ENCODE peak calls at places on chromosomes 1 and 21, in four cellular contexts. One of them, this sample, is unnamed.

GRCh38 chr21:27382404-27382803 is 415.5 kb upstream of the ADAMTS5 start:
- DNase-seq in progenitor cell of endocrine pancreas: no peak
- DNase-seq in transverse colon: no peak
- DNase-seq in A549: no peak
- DNase-seq in this sample: no peak

GRCh38 chr1:219797009-219797408 is 131.3 kb downstream of the SLC30A10 start:
- DNase-seq in A549: no peak
- DNase-seq in transverse colon: no peak
- DNase-seq in progenitor cell of endocrine pancreas: no peak
- DNase-seq in this sample: no peak

GRCh38 chr1:241499910-241500309 is 19.6 kb downstream of the FH start:
- DNase-seq in transverse colon: no peak
- DNase-seq in A549: peak; percentile 52
- DNase-seq in progenitor cell of endocrine pancreas: no peak
- DNase-seq in this sample: no peak

GRCh38 chr21:34878940-34879339 is 170.2 kb downstream of the RUNX1 start:
- DNase-seq in A549: no peak
- DNase-seq in transverse colon: no peak
- DNase-seq in progenitor cell of endocrine pancreas: no peak
- DNase-seq in this sample: no peak

GRCh38 chr1:9447215-9447960 is 91.9 kb upstream of the SLC25A33 start:
- DNase-seq in transverse colon: no peak
- DNase-seq in A549: no peak
- DNase-seq in progenitor cell of endocrine pancreas: no peak
- DNase-seq in this sample: no peak

GRCh38 chr1:27341525-27342252 is at the start of gene SYTL1:
- DNase-seq in transverse colon: peak; percentile 75
- DNase-seq in progenitor cell of endocrine pancreas: no peak
- DNase-seq in A549: peak; percentile 38
- DNase-seq in this sample: no peak

GRCh38 chr1:225842074-225842473 is 32.1 kb downstream of the EPHX1 start:
- DNase-seq in progenitor cell of endocrine pancreas: no peak
- DNase-seq in A549: no peak
- DNase-seq in transverse colon: no peak
- DNase-seq in this sample: no peak

GRCh38 chr21:28257276-28257675 is 735.4 kb downstream of the LTN1 start:
- DNase-seq in progenitor cell of endocrine pancreas: no peak
- DNase-seq in transverse colon: no peak
- DNase-seq in A549: no peak
- DNase-seq in this sample: no peak

GRCh38 chr1:13479171-13479856 is 34.5 kb downstream of the LRRC38 start:
- DNase-seq in progenitor cell of endocrine pancreas: no peak
- DNase-seq in transverse colon: no peak
- DNase-seq in A549: no peak
- DNase-seq in this sample: no peak

GRCh38 chr21:31755027-31755426 is 23.1 kb upstream of the SCAF4 start:
- DNase-seq in progenitor cell of endocrine pancreas: no peak
- DNase-seq in A549: no peak
- DNase-seq in transverse colon: no peak
- DNase-seq in this sample: no peak

GRCh38 chr1:98674075-98674781 is 12.7 kb downstream of the SNX7 start:
- DNase-seq in progenitor cell of endocrine pancreas: no peak
- DNase-seq in A549: no peak
- DNase-seq in transverse colon: no peak
- DNase-seq in this sample: no peak

GRCh38 chr21:41426656-41427311 is 745 bp downstream of the MX1 start:
- DNase-seq in progenitor cell of endocrine pancreas: no peak
- DNase-seq in A549: no peak
- DNase-seq in transverse colon: no peak
- DNase-seq in this sample: no peak

GRCh38 chr1:215768303-215768702 is 201.2 kb downstream of the KCTD3 start:
- DNase-seq in progenitor cell of endocrine pancreas: no peak
- DNase-seq in A549: no peak
- DNase-seq in transverse colon: no peak
- DNase-seq in this sample: no peak

GRCh38 chr1:207787776-207788175 is 35.9 kb downstream of the CD46 start:
- DNase-seq in transverse colon: no peak
- DNase-seq in A549: no peak
- DNase-seq in progenitor cell of endocrine pancreas: no peak
- DNase-seq in this sample: no peak

GRCh38 chr21:31186916-31187315 is 148.6 kb upstream of the KRTAP19-8 start:
- DNase-seq in A549: no peak
- DNase-seq in transverse colon: no peak
- DNase-seq in progenitor cell of endocrine pancreas: no peak
- DNase-seq in this sample: no peak

GRCh38 chr1:235113183-235113917 is 15.3 kb downstream of the TOMM20 start:
- DNase-seq in A549: no peak
- DNase-seq in progenitor cell of endocrine pancreas: no peak
- DNase-seq in transverse colon: no peak
- DNase-seq in this sample: no peak

GRCh38 chr21:41032536-41032935 is 135.4 kb upstream of the BACE2 start:
- DNase-seq in A549: no peak
- DNase-seq in progenitor cell of endocrine pancreas: no peak
- DNase-seq in transverse colon: no peak
- DNase-seq in this sample: no peak

GRCh38 chr1:15280416-15280815 is 33.4 kb downstream of the FHAD1 start:
- DNase-seq in A549: no peak
- DNase-seq in transverse colon: no peak
- DNase-seq in progenitor cell of endocrine pancreas: no peak
- DNase-seq in this sample: no peak

GRCh38 chr1:161382214-161383019 is 14.7 kb upstream of the CFAP126 start:
- DNase-seq in transverse colon: no peak
- DNase-seq in progenitor cell of endocrine pancreas: no peak
- DNase-seq in A549: peak; percentile 73
- DNase-seq in this sample: peak; percentile 53

GRCh38 chr1:162633327-162633762 is 1.1 kb downstream of the DDR2 start:
- DNase-seq in A549: no peak
- DNase-seq in progenitor cell of endocrine pancreas: no peak
- DNase-seq in transverse colon: no peak
- DNase-seq in this sample: no peak

GRCh38 chr21:42535602-42536171 is 22.0 kb downstream of the SLC37A1 start:
- DNase-seq in transverse colon: peak; percentile 42
- DNase-seq in progenitor cell of endocrine pancreas: no peak
- DNase-seq in A549: no peak
- DNase-seq in this sample: no peak

GRCh38 chr1:224211262-224211962 is 28.4 kb downstream of the DEGS1 start:
- DNase-seq in A549: peak; percentile 60
- DNase-seq in transverse colon: peak; percentile 56
- DNase-seq in progenitor cell of endocrine pancreas: no peak
- DNase-seq in this sample: no peak

GRCh38 chr1:156958247-156958714 is 37.8 kb downstream of the LRRC71 start:
- DNase-seq in A549: no peak
- DNase-seq in progenitor cell of endocrine pancreas: no peak
- DNase-seq in transverse colon: no peak
- DNase-seq in this sample: no peak

GRCh38 chr21:46191257-46191685 is 7.0 kb upstream of the SPATC1L start:
- DNase-seq in progenitor cell of endocrine pancreas: no peak
- DNase-seq in A549: no peak
- DNase-seq in transverse colon: no peak
- DNase-seq in this sample: no peak

GRCh38 chr1:151310986-151311385 is 16.2 kb downstream of the PI4KB start:
- DNase-seq in progenitor cell of endocrine pancreas: no peak
- DNase-seq in transverse colon: no peak
- DNase-seq in A549: no peak
- DNase-seq in this sample: no peak

GRCh38 chr1:160090760-160091159 is 7.7 kb downstream of the IGSF8 start:
- DNase-seq in progenitor cell of endocrine pancreas: no peak
- DNase-seq in A549: no peak
- DNase-seq in transverse colon: no peak
- DNase-seq in this sample: no peak

GRCh38 chr1:174074757-174075156 is 52.6 kb upstream of the RC3H1 start:
- DNase-seq in transverse colon: no peak
- DNase-seq in A549: peak; percentile 38
- DNase-seq in progenitor cell of endocrine pancreas: no peak
- DNase-seq in this sample: no peak

GRCh38 chr1:86648255-86648654 is 56.1 kb upstream of the SH3GLB1 start:
- DNase-seq in progenitor cell of endocrine pancreas: no peak
- DNase-seq in A549: no peak
- DNase-seq in transverse colon: no peak
- DNase-seq in this sample: no peak

GRCh38 chr21:46172863-46173528 is 11.3 kb downstream of the SPATC1L start:
- DNase-seq in progenitor cell of endocrine pancreas: no peak
- DNase-seq in transverse colon: no peak
- DNase-seq in A549: no peak
- DNase-seq in this sample: no peak

GRCh38 chr21:28252923-28253322 is 739.8 kb downstream of the LTN1 start:
- DNase-seq in progenitor cell of endocrine pancreas: no peak
- DNase-seq in transverse colon: no peak
- DNase-seq in A549: no peak
- DNase-seq in this sample: no peak

GRCh38 chr1:245588250-245588649 is 433.5 kb downstream of the KIF26B start:
- DNase-seq in transverse colon: no peak
- DNase-seq in progenitor cell of endocrine pancreas: no peak
- DNase-seq in A549: no peak
- DNase-seq in this sample: no peak

GRCh38 chr1:28374297-28374696 is 4.8 kb downstream of the PHACTR4 start:
- DNase-seq in transverse colon: no peak
- DNase-seq in A549: no peak
- DNase-seq in progenitor cell of endocrine pancreas: no peak
- DNase-seq in this sample: no peak

GRCh38 chr1:202967684-202968281 is 726 bp upstream of the CYB5R1 start:
- DNase-seq in progenitor cell of endocrine pancreas: no peak
- DNase-seq in A549: no peak
- DNase-seq in transverse colon: peak; percentile 20
- DNase-seq in this sample: no peak

GRCh38 chr1:68433386-68433785 is 16.4 kb downstream of the RPE65 start:
- DNase-seq in progenitor cell of endocrine pancreas: no peak
- DNase-seq in transverse colon: no peak
- DNase-seq in A549: no peak
- DNase-seq in this sample: no peak

GRCh38 chr1:41317356-41317755 is 43.9 kb upstream of the FOXO6 start:
- DNase-seq in progenitor cell of endocrine pancreas: no peak
- DNase-seq in A549: peak; percentile 44
- DNase-seq in transverse colon: no peak
- DNase-seq in this sample: no peak

DNA sequence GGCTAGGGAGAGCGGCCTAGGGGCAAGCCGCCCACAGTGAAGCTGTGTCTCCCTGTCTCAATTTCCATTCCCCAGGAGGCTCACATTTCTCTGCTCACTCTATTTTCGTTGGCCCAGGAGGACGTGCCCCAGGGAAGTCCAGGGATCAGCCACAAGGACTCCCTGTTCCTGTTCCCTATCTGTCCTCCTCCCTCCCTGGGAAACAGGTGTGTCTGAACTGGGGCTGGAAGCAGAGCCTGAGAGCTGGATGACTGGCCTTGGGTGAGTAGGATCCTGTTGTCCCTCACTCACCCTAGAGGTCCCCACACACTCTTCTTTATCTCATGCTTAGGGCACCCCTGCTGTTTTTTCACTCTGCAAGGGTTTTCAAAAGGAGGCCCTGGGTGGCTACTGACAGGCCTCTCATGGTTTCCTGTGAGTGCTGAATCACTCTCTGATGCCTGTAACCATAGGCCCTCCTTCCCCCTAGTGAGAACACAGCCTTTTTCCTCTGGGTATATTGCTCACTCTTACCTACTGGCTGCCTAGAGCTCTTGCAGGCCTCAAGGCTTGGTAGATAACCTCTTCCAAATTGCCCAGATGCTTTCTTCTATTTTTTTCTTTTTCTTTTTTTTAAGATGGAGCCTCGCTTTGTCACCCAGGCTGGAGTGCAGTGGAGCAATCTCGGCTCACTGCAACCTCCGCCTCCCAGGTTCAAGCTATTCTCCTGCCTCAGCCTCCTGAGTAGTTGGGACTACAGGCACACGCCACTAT is 3.3 kb upstream of the UTP11 start:
- DNase-seq in progenitor cell of endocrine pancreas: no peak
- DNase-seq in A549: no peak
- DNase-seq in transverse colon: no peak
- DNase-seq in this sample: no peak
- TF ChIP-seq CTCF in progenitor cell of endocrine pancreas: no peak
- TF ChIP-seq CTCF in A549: no peak
- TF ChIP-seq CTCF in transverse colon: no peak
- TF ChIP-seq CTCF in this sample: no peak

DNA sequence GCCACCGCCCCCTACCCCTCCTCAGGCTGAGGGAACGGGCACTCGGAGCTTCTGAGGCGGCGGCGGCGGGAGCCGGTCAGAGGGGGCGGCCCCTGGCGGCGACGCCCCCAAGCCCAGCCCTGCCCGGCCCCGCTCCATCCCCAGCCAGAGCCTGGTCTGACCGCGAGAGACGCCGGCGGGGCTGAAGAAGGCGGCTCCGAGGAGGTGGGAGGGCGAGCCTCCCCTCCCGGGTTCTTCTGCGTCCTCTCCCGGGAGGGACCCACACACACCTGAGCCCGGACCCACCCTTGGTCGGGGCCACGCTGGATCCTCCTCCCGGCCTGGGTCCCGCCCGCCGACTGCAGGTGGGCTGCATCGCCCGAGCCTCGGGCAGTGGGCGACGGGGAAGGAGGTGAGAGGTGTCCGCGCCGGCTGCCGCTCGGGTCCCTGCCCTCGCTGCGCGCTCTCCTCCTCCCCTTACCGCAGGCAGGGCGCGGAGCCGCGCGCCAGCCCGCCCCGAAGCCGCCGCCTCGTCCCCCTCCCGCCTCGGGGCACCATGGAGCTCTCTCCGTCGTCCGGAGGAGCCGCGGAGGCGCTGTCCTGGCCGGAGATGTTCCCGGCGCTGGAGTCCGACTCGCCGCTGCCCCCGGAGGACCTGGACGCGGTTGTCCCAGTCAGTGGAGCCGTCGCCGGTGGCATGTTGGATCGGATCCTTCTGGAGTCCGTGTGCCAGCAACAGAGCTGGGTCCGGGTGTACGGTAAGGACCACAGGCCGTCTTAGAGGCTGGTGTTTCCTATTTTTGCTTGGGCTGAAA is at the start of gene RASAL2:
- DNase-seq in progenitor cell of endocrine pancreas: peak; percentile 64
- DNase-seq in A549: peak; percentile 76
- DNase-seq in transverse colon: peak; percentile 66
- DNase-seq in this sample: peak; percentile 55
- TF ChIP-seq CTCF in progenitor cell of endocrine pancreas: peak; percentile 36
- TF ChIP-seq CTCF in A549: no peak
- TF ChIP-seq CTCF in transverse colon: peak; percentile 39
- TF ChIP-seq CTCF in this sample: no peak

GRCh38 chr1:61597601-61598000 is 127.3 kb downstream of the TM2D1 start:
- DNase-seq in transverse colon: no peak
- DNase-seq in A549: no peak
- DNase-seq in progenitor cell of endocrine pancreas: no peak
- DNase-seq in this sample: no peak
- TF ChIP-seq CTCF in transverse colon: no peak
- TF ChIP-seq CTCF in A549: no peak
- TF ChIP-seq CTCF in progenitor cell of endocrine pancreas: no peak
- TF ChIP-seq CTCF in this sample: no peak

GRCh38 chr1:1041873-1042272 is 22.0 kb downstream of the AGRN start:
- DNase-seq in transverse colon: no peak
- DNase-seq in A549: no peak
- DNase-seq in progenitor cell of endocrine pancreas: no peak
- DNase-seq in this sample: no peak
- TF ChIP-seq CTCF in transverse colon: no peak
- TF ChIP-seq CTCF in A549: no peak
- TF ChIP-seq CTCF in progenitor cell of endocrine pancreas: no peak
- TF ChIP-seq CTCF in this sample: no peak

This sample was measured in D721Med.